ENCODE peak calls at places on chromosomes 3 and 15, in seven cellular contexts. E is fibroblast of lung, C is GM13976, D is bronchial epithelial cell, X is AG09309, H is GM23338, L is GM13977. A is an unnamed sample.

GRCh38 chr3:9942164-9942563 is 8.5 kb downstream of the CRELD1 start:
- DNase-seq in H (no peak), X (no peak), E (no peak), C (no peak), D (no peak), L (no peak), A (no peak)

GRCh38 chr3:140081836-140082331 is 146.9 kb downstream of the CLSTN2 start:
- DNase-seq in D (no peak), E (no peak), L (no peak), H (no peak), C (no peak), X (no peak), A (no peak)

GRCh38 chr3:65605876-65606432 is 432.8 kb downstream of the MAGI1 start:
- DNase-seq in D (peak), X (no peak), C (no peak), H (no peak), E (peak), L (no peak), A (no peak)

GRCh38 chr3:62229908-62230307 is 143.4 kb downstream of the FEZF2 start:
- DNase-seq in C (no peak), X (no peak), H (peak), E (peak), L (no peak), D (peak), A (no peak)

GRCh38 chr3:171933441-171933840 is 90.3 kb downstream of the TMEM212 start:
- DNase-seq in D (no peak), L (no peak), C (no peak), X (no peak), H (no peak), E (no peak), A (no peak)

GRCh38 chr15:26214290-26214689 is 351.2 kb upstream of the ATP10A start:
- DNase-seq in E (no peak), C (no peak), X (no peak), D (no peak), L (no peak), H (no peak), A (no peak)

GRCh38 chr3:182965861-182966366 is 14.4 kb downstream of the DCUN1D1 start:
- DNase-seq in C (no peak), H (no peak), E (no peak), D (no peak), X (no peak), L (no peak), A (no peak)

GRCh38 chr15:70748281-70748747 is 15.0 kb downstream of the UACA start:
- DNase-seq in L (no peak), X (no peak), E (peak), C (no peak), H (no peak), D (no peak), A (no peak)

GRCh38 chr15:88912500-88912921 is 668 bp downstream of the MFGE8 start:
- DNase-seq in C (peak), D (no peak), L (no peak), E (peak), X (no peak), H (peak), A (peak)

GRCh38 chr3:55879901-55880331 is 392.8 kb upstream of the WNT5A start:
- DNase-seq in C (no peak), H (no peak), L (no peak), D (peak), E (peak), X (no peak), A (no peak)

GRCh38 chr3:63228677-63229076 is 49.4 kb upstream of the SYNPR start:
- DNase-seq in E (peak), X (peak), L (peak), H (peak), C (no peak), D (peak), A (peak)

GRCh38 chr3:87318609-87319008 is 42.2 kb upstream of the POU1F1 start:
- DNase-seq in E (no peak), L (no peak), C (no peak), H (no peak), X (peak), D (peak), A (no peak)

GRCh38 chr3:147373301-147373700 is 33.0 kb downstream of the ZIC4 start:
- DNase-seq in X (no peak), L (no peak), H (peak), C (no peak), E (no peak), D (no peak), A (no peak)

GRCh38 chr3:31999902-32000439 is 18.4 kb downstream of the ZNF860 start:
- DNase-seq in H (no peak), D (no peak), X (no peak), E (no peak), L (no peak), C (no peak), A (no peak)

GRCh38 chr3:66639794-66640356 is 139.1 kb upstream of the LRIG1 start:
- DNase-seq in E (no peak), D (no peak), C (no peak), L (no peak), H (no peak), X (no peak), A (no peak)

GRCh38 chr3:131883711-131884407 is 151.0 kb downstream of the CPNE4 start:
- DNase-seq in L (no peak), D (peak), C (no peak), X (no peak), E (peak), H (no peak), A (no peak)

GRCh38 chr15:31261266-31262142 is 65.1 kb upstream of the KLF13 start:
- DNase-seq in D (no peak), L (no peak), C (no peak), X (no peak), H (no peak), E (no peak), A (no peak)

GRCh38 chr15:73851679-73852078 is 21.7 kb upstream of the TBC1D21 start:
- DNase-seq in C (peak), X (no peak), E (peak), D (peak), H (peak), L (peak), A (peak)

GRCh38 chr3:27805282-27805681 is 83.2 kb upstream of the EOMES start:
- DNase-seq in L (no peak), X (no peak), H (no peak), D (no peak), E (no peak), C (no peak), A (no peak)

GRCh38 chr3:13461169-13462124 is 18.7 kb upstream of the HDAC11 start:
- DNase-seq in D (peak), X (no peak), E (peak), L (peak), H (peak), C (peak), A (peak)

GRCh38 chr3:50523170-50523865 is 19.9 kb upstream of the CACNA2D2 start:
- DNase-seq in C (no peak), D (no peak), X (no peak), E (no peak), L (no peak), H (no peak), A (no peak)

GRCh38 chr3:150870406-150870805 is 34.8 kb downstream of the MINDY4B start:
- DNase-seq in H (no peak), L (no peak), E (peak), D (peak), C (no peak), X (no peak), A (no peak)

GRCh38 chr3:38632989-38633388 is 16.5 kb downstream of the SCN5A start:
- DNase-seq in D (no peak), H (no peak), X (no peak), C (no peak), E (no peak), L (no peak), A (no peak)

GRCh38 chr3:53032609-53033008 is 13.3 kb downstream of the SFMBT1 start:
- DNase-seq in D (no peak), L (no peak), C (no peak), X (no peak), E (no peak), H (no peak), A (no peak)

GRCh38 chr3:29319262-29319661 is 38.4 kb downstream of the RBMS3 start:
- DNase-seq in X (no peak), E (no peak), D (no peak), L (no peak), H (no peak), C (no peak), A (peak)

GRCh38 chr3:193805448-193805847 is 212.4 kb downstream of the OPA1 start:
- DNase-seq in H (no peak), L (no peak), C (no peak), D (peak), X (no peak), E (peak), A (no peak)

GRCh38 chr3:5013021-5013906 is 34.0 kb downstream of the BHLHE40 start:
- DNase-seq in H (no peak), X (no peak), E (peak), C (no peak), L (no peak), D (peak), A (no peak)

GRCh38 chr3:144585408-144585807 is 613.8 kb downstream of the DIPK2A start:
- DNase-seq in E (no peak), C (no peak), D (no peak), H (no peak), L (no peak), X (no peak), A (no peak)

GRCh38 chr3:50156549-50156948 is 1.4 kb downstream of the SEMA3F start:
- DNase-seq in X (no peak), L (no peak), D (no peak), C (no peak), E (no peak), H (peak), A (no peak)

GRCh38 chr3:39531066-39531465 is 63.6 kb downstream of the MOBP start:
- DNase-seq in D (no peak), E (no peak), X (no peak), H (no peak), C (no peak), L (no peak), A (no peak)

GRCh38 chr15:39934415-39935044 is 615 bp downstream of the EIF2AK4 start:
- DNase-seq in E (peak), C (no peak), X (no peak), L (no peak), H (no peak), D (peak), A (no peak)

GRCh38 chr15:78716651-78717050 is 75.6 kb upstream of the CHRNB4 start:
- DNase-seq in H (no peak), E (no peak), X (no peak), D (peak), C (no peak), L (no peak), A (no peak)

GRCh38 chr3:55792010-55792409 is 304.9 kb upstream of the WNT5A start:
- DNase-seq in X (no peak), L (no peak), D (no peak), E (no peak), H (no peak), C (no peak), A (no peak)

GRCh38 chr3:189680723-189681122 is 49.5 kb downstream of the TP63 start:
- DNase-seq in X (no peak), C (no peak), L (no peak), H (no peak), D (no peak), E (no peak), A (no peak)

GRCh38 chr3:164023480-164023879 is 1054.8 kb downstream of the SI start:
- DNase-seq in H (no peak), L (no peak), D (no peak), E (no peak), C (no peak), X (no peak), A (no peak)

DNA sequence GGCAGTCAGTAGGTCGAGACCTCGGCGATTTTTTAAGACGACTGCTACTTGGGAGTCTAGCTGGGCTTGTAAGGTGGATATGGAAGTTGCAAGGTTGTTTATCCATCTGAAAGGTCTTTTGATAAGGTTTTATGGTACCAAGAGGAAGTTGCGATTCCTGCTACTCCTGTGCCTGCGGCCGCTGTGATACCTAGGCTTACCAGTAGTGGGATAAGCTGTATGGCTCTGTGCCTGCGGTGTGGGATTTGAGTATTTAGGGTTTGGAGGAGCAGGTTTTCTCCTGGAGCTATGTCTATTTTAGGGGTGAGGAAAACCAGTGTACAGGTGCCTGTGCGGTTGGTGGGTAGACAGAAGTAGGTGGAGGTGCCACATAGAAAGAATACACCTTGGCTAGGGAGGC is 1059.8 kb downstream of the SI start:
- DNase-seq in X (no peak), L (no peak), C (no peak), E (no peak), H (peak), D (no peak), A (no peak)
- TF ChIP-seq CTCF in X (no peak), L (no peak), C (no peak), E (no peak), H (peak), D (no peak), A (no peak)

GRCh38 chr15:85311647-85312046 is 68.8 kb upstream of the AKAP13 start:
- DNase-seq in L (no peak), X (no peak), C (no peak), D (no peak), H (no peak), E (no peak), A (no peak)

GRCh38 chr15:85313339-85313738 is 67.1 kb upstream of the AKAP13 start:
- DNase-seq in E (no peak), C (no peak), D (no peak), L (no peak), X (no peak), H (no peak), A (no peak)

GRCh38 chr15:85312486-85312885 is 67.9 kb upstream of the AKAP13 start:
- DNase-seq in C (peak), H (peak), E (peak), D (no peak), X (no peak), L (peak), A (peak)

GRCh38 chr15:85314139-85314538 is 66.3 kb upstream of the AKAP13 start:
- DNase-seq in E (no peak), D (no peak), C (no peak), H (no peak), L (no peak), X (no peak), A (no peak)

DNA sequence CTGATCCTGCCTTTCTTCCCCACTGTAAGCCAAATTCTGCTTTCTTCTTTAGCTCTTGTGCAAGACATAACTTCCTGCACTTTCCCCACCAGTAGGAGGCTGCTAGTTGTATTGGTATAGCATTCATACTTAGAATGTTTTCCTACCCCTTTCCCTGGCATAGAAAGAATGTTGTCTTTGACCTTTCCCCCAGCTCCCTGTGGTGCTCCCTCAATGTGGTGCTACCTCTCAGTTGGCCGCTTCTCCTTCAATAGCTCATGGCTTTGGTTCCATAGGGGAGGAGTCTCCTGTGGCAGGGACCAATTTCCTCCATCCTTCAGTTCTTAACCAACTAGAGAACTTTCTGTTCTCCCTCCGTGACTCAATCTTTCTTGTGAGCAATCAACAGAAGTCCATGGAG is 67.5 kb upstream of the AKAP13 start:
- DNase-seq in E (peak), C (no peak), D (no peak), X (no peak), L (no peak), H (peak), A (no peak)
- TF ChIP-seq CTCF in E (peak), C (no peak), D (peak), X (peak), L (peak), H (no peak), A (no peak)

DNA sequence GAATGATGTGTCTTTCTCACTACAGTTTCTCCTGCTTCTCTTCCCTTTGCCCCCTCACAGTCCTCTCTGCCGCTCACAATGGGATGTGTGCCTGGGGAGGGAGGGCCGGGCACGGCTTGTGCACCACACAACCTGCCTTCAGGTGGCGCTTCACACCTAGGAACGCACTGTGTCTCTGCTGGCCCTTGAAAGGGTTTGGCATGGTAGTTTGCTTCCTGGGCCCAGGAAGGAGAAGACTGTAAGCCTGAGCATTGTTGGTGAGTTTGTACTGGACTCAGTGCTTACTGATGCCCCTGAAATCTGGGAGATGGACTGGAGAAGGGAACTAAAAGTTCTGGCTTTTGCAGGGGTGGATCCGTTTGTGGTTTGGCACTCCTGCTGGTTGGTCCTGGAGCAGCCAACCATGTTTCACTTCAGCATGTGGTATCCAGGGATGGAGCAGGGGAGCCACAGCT is 9.2 kb downstream of the ALPK3 start:
- DNase-seq in X (no peak), L (no peak), H (peak), C (peak), D (peak), E (no peak), A (peak)
- TF ChIP-seq CTCF in X (peak), L (peak), H (peak), C (peak), D (peak), E (no peak), A (peak)

GRCh38 chr15:79778378-79778990 is 118.3 kb downstream of the MTHFS start:
- DNase-seq in D (no peak), E (no peak), X (no peak), H (no peak), C (no peak), L (no peak), A (no peak)
- TF ChIP-seq CTCF in D (no peak), E (no peak), X (no peak), H (peak), C (no peak), L (no peak), A (no peak)

GRCh38 chr15:85412956-85413854 is 32.8 kb downstream of the AKAP13 start:
- DNase-seq in H (no peak), X (no peak), E (peak), D (peak), L (peak), C (peak), A (peak)
- TF ChIP-seq CTCF in H (no peak), X (no peak), E (no peak), D (peak), L (peak), C (no peak), A (no peak)

DNA sequence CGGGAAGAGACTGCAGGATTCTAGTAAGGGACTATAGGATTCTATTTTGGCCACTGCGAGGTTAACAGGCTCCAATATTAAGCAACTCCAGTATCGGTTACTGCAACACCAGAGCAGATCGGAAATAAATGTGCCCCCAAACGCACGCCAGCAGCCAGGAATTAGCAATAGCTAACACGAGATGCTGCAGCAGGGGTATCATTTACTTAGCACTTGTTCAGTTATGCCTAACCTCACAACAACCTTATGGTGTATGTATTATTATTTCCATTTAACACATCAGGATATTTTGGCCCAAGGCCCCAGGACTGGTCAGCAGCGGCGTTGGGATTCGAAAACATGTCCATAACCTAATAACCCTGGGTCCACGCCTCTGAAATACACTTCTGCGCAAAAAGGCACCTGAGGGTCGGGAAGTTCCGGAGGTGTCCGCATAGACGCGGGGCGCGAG is 795 bp downstream of the PIK3CB start:
- DNase-seq in H (peak), D (peak), C (no peak), L (peak), X (no peak), E (peak), A (peak)
- TF ChIP-seq CTCF in H (no peak), D (no peak), C (no peak), L (no peak), X (no peak), E (no peak), A (no peak)

DNA sequence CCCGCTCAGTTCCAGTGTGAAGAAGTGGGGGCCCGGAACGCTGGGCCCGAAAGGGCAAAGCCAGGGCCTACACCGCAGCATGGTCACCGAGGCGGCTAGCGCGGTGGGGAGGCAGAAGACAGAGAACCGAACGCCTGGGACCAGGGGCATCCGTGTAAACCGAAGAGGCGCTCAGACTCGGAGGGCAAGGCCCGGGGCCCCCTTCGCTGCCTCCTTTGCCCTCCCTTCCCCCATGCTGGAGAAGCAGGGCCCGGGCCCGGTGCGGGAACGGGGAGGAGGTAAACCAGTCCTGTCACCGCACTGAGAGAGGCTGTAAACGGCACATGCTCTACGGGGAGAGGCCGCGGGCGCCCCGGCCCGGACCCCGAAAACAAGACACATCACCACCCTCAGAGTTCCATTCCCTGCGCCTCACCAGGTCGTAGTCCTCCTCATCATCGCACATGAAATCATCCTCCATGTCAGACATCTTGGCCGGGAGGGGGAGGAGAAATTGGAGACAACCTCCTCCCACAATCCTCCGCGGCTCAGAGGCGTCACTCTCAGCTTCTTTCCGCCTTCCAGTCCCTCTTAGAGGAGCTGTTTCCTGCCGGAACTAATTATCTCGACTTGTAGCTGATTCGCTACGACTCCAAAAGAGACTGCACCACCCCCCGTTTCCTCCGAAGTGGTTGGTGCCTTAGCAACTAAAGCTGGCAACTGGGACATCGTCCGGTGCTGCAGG is at the start of gene COPS2:
- DNase-seq in X (peak), H (peak), E (peak), C (peak), L (peak), D (peak), A (peak)
- TF ChIP-seq CTCF in X (no peak), H (peak), E (no peak), C (no peak), L (no peak), D (no peak), A (no peak)

DNA sequence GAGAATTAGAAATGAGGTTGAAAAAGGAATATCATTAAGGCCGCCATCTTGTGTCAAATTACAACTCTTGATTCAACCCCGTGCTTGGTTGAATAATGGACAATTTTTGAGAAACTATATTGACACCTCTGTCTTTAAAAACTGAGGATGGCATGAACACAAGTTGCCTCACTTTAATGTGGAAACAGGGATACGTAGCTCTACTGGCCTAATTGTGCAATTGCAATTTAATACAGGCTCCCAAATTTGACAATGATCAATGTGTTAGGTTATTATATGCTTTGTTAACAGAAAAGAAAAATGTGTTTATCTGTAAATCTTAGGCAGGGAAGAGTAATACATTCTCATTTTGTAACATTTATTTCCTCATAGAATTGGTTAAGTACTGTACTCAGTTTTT is 77.1 kb upstream of the MCTP2 start:
- DNase-seq in H (peak), L (no peak), D (no peak), X (no peak), C (no peak), E (no peak), A (no peak)
- TF ChIP-seq CTCF in H (no peak), L (no peak), D (no peak), X (no peak), C (no peak), E (no peak), A (no peak)

A was measured in GM20000.